ENCODE peak calls at places on chromosome 13, in four cellular contexts. One of them, this sample, is unnamed.

GRCh38 chr13:42702726-42703125 is 78.7 kb upstream of the FAM216B start:
- DNase-seq in CD8-positive, alpha-beta memory T cell: no peak
- DNase-seq in mesenchymal stem cell: no peak
- DNase-seq in GM23338: no peak
- DNase-seq in this sample: peak

GRCh38 chr13:114109646-114110045 is 22.8 kb downstream of the RASA3 start:
- DNase-seq in CD8-positive, alpha-beta memory T cell: no peak
- DNase-seq in mesenchymal stem cell: no peak
- DNase-seq in GM23338: no peak
- DNase-seq in this sample: no peak

GRCh38 chr13:114142640-114143490 is 10.4 kb upstream of the RASA3 start:
- DNase-seq in CD8-positive, alpha-beta memory T cell: peak
- DNase-seq in mesenchymal stem cell: peak
- DNase-seq in GM23338: no peak
- DNase-seq in this sample: no peak

GRCh38 chr13:81929988-81930387 is 1589.1 kb upstream of the SPRY2 start:
- DNase-seq in CD8-positive, alpha-beta memory T cell: no peak
- DNase-seq in mesenchymal stem cell: peak
- DNase-seq in GM23338: peak
- DNase-seq in this sample: peak

GRCh38 chr13:33108620-33109019 is 92.4 kb downstream of the KL start:
- DNase-seq in CD8-positive, alpha-beta memory T cell: no peak
- DNase-seq in mesenchymal stem cell: no peak
- DNase-seq in GM23338: no peak
- DNase-seq in this sample: no peak

GRCh38 chr13:76338003-76338402 is 548.2 kb downstream of the KCTD12 start:
- DNase-seq in CD8-positive, alpha-beta memory T cell: no peak
- DNase-seq in mesenchymal stem cell: no peak
- DNase-seq in GM23338: no peak
- DNase-seq in this sample: no peak

GRCh38 chr13:54183728-54184127 is 1155.1 kb downstream of the OLFM4 start:
- DNase-seq in CD8-positive, alpha-beta memory T cell: no peak
- DNase-seq in mesenchymal stem cell: no peak
- DNase-seq in GM23338: peak
- DNase-seq in this sample: no peak

GRCh38 chr13:77781804-77782203 is 84.3 kb downstream of the SLAIN1 start:
- DNase-seq in CD8-positive, alpha-beta memory T cell: no peak
- DNase-seq in mesenchymal stem cell: no peak
- DNase-seq in GM23338: no peak
- DNase-seq in this sample: no peak

GRCh38 chr13:33345842-33346241 is 60.3 kb upstream of the STARD13 start:
- DNase-seq in CD8-positive, alpha-beta memory T cell: no peak
- DNase-seq in mesenchymal stem cell: no peak
- DNase-seq in GM23338: no peak
- DNase-seq in this sample: no peak

GRCh38 chr13:32501058-32501457 is 37.5 kb downstream of the N4BP2L2 start:
- DNase-seq in CD8-positive, alpha-beta memory T cell: no peak
- DNase-seq in mesenchymal stem cell: peak
- DNase-seq in GM23338: no peak
- DNase-seq in this sample: no peak

GRCh38 chr13:113411216-113412023 is 41.9 kb downstream of the ADPRHL1 start:
- DNase-seq in CD8-positive, alpha-beta memory T cell: no peak
- DNase-seq in mesenchymal stem cell: peak
- DNase-seq in GM23338: no peak
- DNase-seq in this sample: peak

GRCh38 chr13:113907637-113908617 is 44.1 kb upstream of the GAS6 start:
- DNase-seq in CD8-positive, alpha-beta memory T cell: no peak
- DNase-seq in mesenchymal stem cell: peak
- DNase-seq in GM23338: no peak
- DNase-seq in this sample: peak

GRCh38 chr13:28611021-28611420 is 47.9 kb upstream of the POMP start:
- DNase-seq in CD8-positive, alpha-beta memory T cell: no peak
- DNase-seq in mesenchymal stem cell: peak
- DNase-seq in GM23338: no peak
- DNase-seq in this sample: no peak

GRCh38 chr13:35057858-35058257 is 115.8 kb downstream of the NBEA start:
- DNase-seq in CD8-positive, alpha-beta memory T cell: no peak
- DNase-seq in mesenchymal stem cell: no peak
- DNase-seq in GM23338: peak
- DNase-seq in this sample: no peak

GRCh38 chr13:24529478-24529877 is 16.9 kb upstream of the PARP4 start:
- DNase-seq in CD8-positive, alpha-beta memory T cell: no peak
- DNase-seq in mesenchymal stem cell: no peak
- DNase-seq in GM23338: no peak
- DNase-seq in this sample: no peak

GRCh38 chr13:113663934-113664333 is 3.1 kb upstream of the GRK1 start:
- DNase-seq in CD8-positive, alpha-beta memory T cell: no peak
- DNase-seq in mesenchymal stem cell: no peak
- DNase-seq in GM23338: no peak
- DNase-seq in this sample: no peak

GRCh38 chr13:91946498-91947070 is 548.2 kb downstream of the GPC5 start:
- DNase-seq in CD8-positive, alpha-beta memory T cell: no peak
- DNase-seq in mesenchymal stem cell: peak
- DNase-seq in GM23338: peak
- DNase-seq in this sample: peak

GRCh38 chr13:44271915-44272341 is 101.7 kb upstream of the SERP2 start:
- DNase-seq in CD8-positive, alpha-beta memory T cell: no peak
- DNase-seq in mesenchymal stem cell: peak
- DNase-seq in GM23338: no peak
- DNase-seq in this sample: peak

GRCh38 chr13:21849323-21849722 is 178.4 kb downstream of the FGF9 start:
- DNase-seq in CD8-positive, alpha-beta memory T cell: peak
- DNase-seq in mesenchymal stem cell: peak
- DNase-seq in GM23338: peak
- DNase-seq in this sample: no peak

GRCh38 chr13:25980255-25980654 is 71.6 kb downstream of the SHISA2 start:
- DNase-seq in CD8-positive, alpha-beta memory T cell: no peak
- DNase-seq in mesenchymal stem cell: peak
- DNase-seq in GM23338: peak
- DNase-seq in this sample: no peak

GRCh38 chr13:95676100-95676774 is 702 bp upstream of the DNAJC3 start:
- DNase-seq in CD8-positive, alpha-beta memory T cell: peak
- DNase-seq in mesenchymal stem cell: peak
- DNase-seq in GM23338: peak
- DNase-seq in this sample: peak

GRCh38 chr13:31859546-31859945 is 120.2 kb downstream of the RXFP2 start:
- DNase-seq in CD8-positive, alpha-beta memory T cell: no peak
- DNase-seq in mesenchymal stem cell: no peak
- DNase-seq in GM23338: no peak
- DNase-seq in this sample: no peak

DNA sequence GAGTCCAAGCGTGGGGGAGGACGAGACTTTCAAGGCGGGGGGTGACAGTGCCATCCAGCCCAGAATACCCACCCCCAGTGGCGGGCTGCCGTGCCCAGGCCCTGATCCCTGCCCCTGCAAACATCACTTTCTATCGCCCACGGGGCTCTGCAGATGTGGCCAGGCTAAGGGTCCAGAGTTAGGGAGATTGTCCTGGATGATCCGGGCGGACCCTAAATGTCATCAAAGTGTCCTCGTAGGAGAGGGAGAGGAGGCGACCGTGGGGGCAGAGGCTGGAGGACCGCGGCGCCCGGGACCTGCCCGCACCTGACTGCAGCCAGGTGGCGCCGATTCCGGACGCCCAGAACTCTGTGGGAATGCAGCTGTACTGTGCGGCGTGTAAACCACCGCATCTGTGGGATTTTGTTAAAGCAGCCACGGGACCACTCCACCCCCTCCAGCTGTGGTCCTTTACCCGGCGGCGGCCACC is 32.4 kb downstream of the GJA3 start:
- DNase-seq in CD8-positive, alpha-beta memory T cell: peak
- DNase-seq in mesenchymal stem cell: no peak
- DNase-seq in GM23338: no peak
- DNase-seq in this sample: no peak
- H3K4me3 ChIP-seq in CD8-positive, alpha-beta memory T cell: peak
- H3K4me3 ChIP-seq in mesenchymal stem cell: peak
- H3K4me3 ChIP-seq in GM23338: peak
- H3K4me3 ChIP-seq in this sample: peak

GRCh38 chr13:67118277-67118676 is 111.9 kb downstream of the PCDH9 start:
- DNase-seq in CD8-positive, alpha-beta memory T cell: no peak
- DNase-seq in mesenchymal stem cell: no peak
- DNase-seq in GM23338: no peak
- DNase-seq in this sample: no peak
- H3K4me3 ChIP-seq in CD8-positive, alpha-beta memory T cell: no peak
- H3K4me3 ChIP-seq in mesenchymal stem cell: no peak
- H3K4me3 ChIP-seq in GM23338: no peak
- H3K4me3 ChIP-seq in this sample: no peak

DNA sequence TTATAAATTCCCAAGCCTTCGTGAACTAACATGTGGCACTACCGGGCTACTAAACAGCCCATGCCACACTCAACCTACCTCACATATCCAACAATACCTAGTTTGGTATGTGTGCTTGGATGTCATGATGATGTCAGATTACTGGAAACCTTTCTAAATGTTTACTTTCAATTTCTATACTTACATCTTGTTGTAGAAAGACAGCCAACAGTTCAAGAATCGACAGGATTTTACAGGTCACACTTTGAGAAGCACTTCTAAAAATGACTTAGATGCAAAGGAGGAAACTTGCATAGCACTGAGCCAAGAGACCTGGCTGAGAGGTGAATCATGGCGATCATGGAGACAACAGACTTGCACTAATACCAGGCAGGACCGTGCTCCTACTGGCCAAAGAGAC is 209.9 kb downstream of the COL4A1 start:
- DNase-seq in CD8-positive, alpha-beta memory T cell: no peak
- DNase-seq in mesenchymal stem cell: no peak
- DNase-seq in GM23338: no peak
- DNase-seq in this sample: no peak
- H3K4me3 ChIP-seq in CD8-positive, alpha-beta memory T cell: no peak
- H3K4me3 ChIP-seq in mesenchymal stem cell: no peak
- H3K4me3 ChIP-seq in GM23338: no peak
- H3K4me3 ChIP-seq in this sample: no peak

GRCh38 chr13:29844441-29844840 is 6.0 kb downstream of the UBL3 start:
- DNase-seq in CD8-positive, alpha-beta memory T cell: no peak
- DNase-seq in mesenchymal stem cell: no peak
- DNase-seq in GM23338: no peak
- DNase-seq in this sample: no peak

GRCh38 chr13:29845440-29846056 is 4.9 kb downstream of the UBL3 start:
- DNase-seq in CD8-positive, alpha-beta memory T cell: peak
- DNase-seq in mesenchymal stem cell: no peak
- DNase-seq in GM23338: no peak
- DNase-seq in this sample: peak

GRCh38 chr13:29849071-29849541 is 1.3 kb downstream of the UBL3 start:
- DNase-seq in CD8-positive, alpha-beta memory T cell: peak
- DNase-seq in mesenchymal stem cell: peak
- DNase-seq in GM23338: peak
- DNase-seq in this sample: no peak

GRCh38 chr13:29847501-29847983 is 2.9 kb downstream of the UBL3 start:
- DNase-seq in CD8-positive, alpha-beta memory T cell: peak
- DNase-seq in mesenchymal stem cell: peak
- DNase-seq in GM23338: no peak
- DNase-seq in this sample: peak

GRCh38 chr13:29846475-29847256 is 3.8 kb downstream of the UBL3 start:
- DNase-seq in CD8-positive, alpha-beta memory T cell: no peak
- DNase-seq in mesenchymal stem cell: no peak
- DNase-seq in GM23338: no peak
- DNase-seq in this sample: peak
- H3K4me3 ChIP-seq in CD8-positive, alpha-beta memory T cell: peak
- H3K4me3 ChIP-seq in mesenchymal stem cell: peak
- H3K4me3 ChIP-seq in GM23338: peak
- H3K4me3 ChIP-seq in this sample: peak

GRCh38 chr13:30735025-30735967 is at the start of gene ALOX5AP:
- DNase-seq in CD8-positive, alpha-beta memory T cell: peak
- DNase-seq in mesenchymal stem cell: no peak
- DNase-seq in GM23338: no peak
- DNase-seq in this sample: no peak

GRCh38 chr13:30731658-30732390 is 3.5 kb upstream of the ALOX5AP start:
- DNase-seq in CD8-positive, alpha-beta memory T cell: no peak
- DNase-seq in mesenchymal stem cell: no peak
- DNase-seq in GM23338: no peak
- DNase-seq in this sample: no peak

GRCh38 chr13:30736461-30736860 is 1.1 kb downstream of the ALOX5AP start:
- DNase-seq in CD8-positive, alpha-beta memory T cell: no peak
- DNase-seq in mesenchymal stem cell: no peak
- DNase-seq in GM23338: no peak
- DNase-seq in this sample: no peak

GRCh38 chr13:30736921-30737320 is 1.6 kb downstream of the ALOX5AP start:
- DNase-seq in CD8-positive, alpha-beta memory T cell: no peak
- DNase-seq in mesenchymal stem cell: no peak
- DNase-seq in GM23338: no peak
- DNase-seq in this sample: no peak

DNA sequence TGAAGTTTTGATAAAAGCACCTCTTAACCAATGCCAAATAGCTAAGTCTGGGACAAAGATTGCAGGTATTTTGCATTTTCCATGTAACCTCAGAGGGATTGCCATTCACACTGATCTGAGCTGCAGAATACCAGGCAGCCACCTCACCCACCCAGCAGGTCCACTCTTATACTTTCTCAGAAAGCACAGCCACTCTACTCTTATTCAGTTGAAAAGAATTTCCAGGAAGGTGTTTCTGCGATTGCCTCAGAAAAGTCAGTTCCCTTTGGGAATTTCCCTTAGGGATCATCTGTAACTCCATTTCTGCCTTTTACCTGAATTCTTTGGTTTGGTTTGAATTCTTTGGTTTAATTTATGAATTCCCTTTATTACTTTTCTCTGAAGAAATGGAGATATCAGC is 909 bp upstream of the ALOX5AP start:
- DNase-seq in CD8-positive, alpha-beta memory T cell: no peak
- DNase-seq in mesenchymal stem cell: peak
- DNase-seq in GM23338: no peak
- DNase-seq in this sample: peak
- H3K4me3 ChIP-seq in CD8-positive, alpha-beta memory T cell: no peak
- H3K4me3 ChIP-seq in mesenchymal stem cell: no peak
- H3K4me3 ChIP-seq in GM23338: no peak
- H3K4me3 ChIP-seq in this sample: no peak